ENCODE peak calls at places on chromosomes 2 and 18, in four cellular contexts. W, G, Q and M are unnamed samples.

GRCh38 chr18:45997689-45998088 is 30.6 kb upstream of the EPG5 start:
- DNase-seq in G (no peak), W (no peak), Q (no peak), M (no peak)

GRCh38 chr2:23850564-23851256 is 76.2 kb downstream of the ATAD2B start:
- DNase-seq in Q (no peak), G (no peak), W (no peak), M (no peak)

GRCh38 chr2:111698743-111699554 is 185.0 kb downstream of the ANAPC1 start:
- DNase-seq in Q (no peak), G (no peak), W (peak; percentile 5), M (peak; percentile 90)

GRCh38 chr2:61356958-61357350 is 113.9 kb downstream of the USP34 start:
- DNase-seq in Q (no peak), G (no peak), W (no peak), M (no peak)

GRCh38 chr2:19474128-19474527 is 115.7 kb upstream of the OSR1 start:
- DNase-seq in Q (peak; percentile 1), G (no peak), W (peak; percentile 45), M (peak; percentile 92)

GRCh38 chr2:208466133-208466919 is 59.7 kb downstream of the PTH2R start:
- DNase-seq in G (no peak), W (no peak), Q (peak; percentile 6), M (no peak)

GRCh38 chr2:48250943-48251342 is 279.0 kb upstream of the STON1 start:
- DNase-seq in Q (no peak), W (no peak), G (no peak), M (peak; percentile 87)

GRCh38 chr2:227748079-227748478 is 2.4 kb downstream of the SCYGR8 start:
- DNase-seq in W (no peak), Q (no peak), G (no peak), M (no peak)

GRCh38 chr18:73288813-73289212 is 421.0 kb upstream of the NETO1 start:
- DNase-seq in W (no peak), Q (no peak), G (no peak), M (no peak)

GRCh38 chr2:85792783-85793441 is 39.1 kb downstream of the ATOH8 start:
- DNase-seq in W (no peak), G (no peak), Q (no peak), M (no peak)

GRCh38 chr2:201191132-201191875 is 8.4 kb downstream of the CASP10 start:
- DNase-seq in W (no peak), Q (no peak), G (no peak), M (peak; percentile 95)

GRCh38 chr2:38037757-38038615 is 38.0 kb downstream of the CYP1B1 start:
- DNase-seq in G (no peak), Q (peak; percentile 19), W (no peak), M (no peak)